ENCODE peak calls at places on chromosomes 3 and 15, in ten cellular contexts. N is NAMALWA; E is ELR; Z is activated CD8-positive, alpha-beta memory T cell treated with anti-CD3 and anti-CD28 coated beads, Interleukin-2, amount 50 U/mL, for 4 hours; G is NCI-H2171 treated with DMSO at 0.1 percent for 48 hours; J is NCI-H774; M is mesothelial cell of epicardium; T is neural progenitor cell; V is Caki2; O is stimulated activated CD8-positive, alpha-beta memory T cell treated with anti-CD3 and anti-CD28 coated beads, Interleukin-15, amount 100 ng/mL, for 24 hours. K is an unnamed sample.

GRCh38 chr3:195802261-195802701 is 9.4 kb downstream of the MUC4 start:
- DNase-seq in Z (no peak), T (no peak), O (no peak), N (no peak), G (no peak), M (no peak), E (no peak), V (no peak), J (no peak), K (no peak)

GRCh38 chr3:126112531-126113237 is 28.8 kb upstream of the SLC41A3 start:
- DNase-seq in J (no peak), O (no peak), M (no peak), T (no peak), Z (no peak), G (no peak), E (no peak), N (no peak), V (no peak), K (no peak)

GRCh38 chr3:72186485-72186864 is 401.5 kb upstream of the PROK2 start:
- DNase-seq in N (no peak), V (no peak), Z (no peak), G (no peak), M (no peak), T (no peak), E (peak; percentile 34), O (no peak), J (no peak), K (peak; percentile 78)

GRCh38 chr3:76645724-76646123 is 394.2 kb upstream of the ROBO2 start:
- DNase-seq in V (no peak), J (no peak), M (no peak), E (no peak), O (no peak), G (no peak), T (no peak), Z (no peak), N (no peak), K (no peak)

GRCh38 chr3:851098-851790 is 241.6 kb upstream of the CNTN6 start:
- DNase-seq in T (peak; percentile 6), V (peak; percentile 47), N (peak; percentile 10), M (no peak), Z (no peak), O (no peak), E (no peak), G (no peak), J (no peak), K (no peak)

GRCh38 chr3:142947799-142948575 is 15.5 kb downstream of the PAQR9 start:
- DNase-seq in Z (no peak), J (no peak), M (no peak), N (no peak), G (no peak), O (no peak), V (no peak), E (peak; percentile 79), T (no peak), K (no peak)

GRCh38 chr15:88262064-88262463 is 5.5 kb upstream of the NTRK3 start:
- DNase-seq in N (no peak), O (no peak), G (no peak), T (no peak), Z (no peak), V (no peak), E (peak; percentile 21), M (no peak), J (no peak), K (no peak)

GRCh38 chr3:12966847-12967750 is 106.1 kb downstream of the IQSEC1 start:
- DNase-seq in N (no peak), G (no peak), V (peak; percentile 24), T (no peak), O (no peak), M (peak; percentile 36), E (peak; percentile 41), J (no peak), Z (peak; percentile 25), K (peak; percentile 22)

GRCh38 chr15:43183270-43183669 is 1.9 kb upstream of the CCNDBP1 start:
- DNase-seq in T (no peak), E (no peak), G (no peak), N (no peak), J (no peak), V (no peak), M (no peak), Z (no peak), O (no peak), K (no peak)

GRCh38 chr15:40055576-40056293 is 16.8 kb upstream of the SRP14 start:
- DNase-seq in E (no peak), N (no peak), O (no peak), M (no peak), G (no peak), T (no peak), J (no peak), V (no peak), Z (no peak), K (no peak)

K was measured in fibroblast of pulmonary artery.